ENCODE peak calls at places on chromosomes 13 and 19, in five cellular contexts. G, U, N, B and S are unnamed samples.

GRCh38 chr19:54708781-54709180 is 15.5 kb upstream of the KIR3DL3 start:
- DNase-seq in G (no peak), U (no peak), N (no peak), B (no peak), S (no peak)

GRCh38 chr19:43444531-43445340 is 20.7 kb downstream of the LYPD3 start:
- DNase-seq in G (no peak), U (no peak), N (no peak), B (no peak), S (no peak)

GRCh38 chr13:97921146-97921776 is 32.2 kb upstream of the IPO5 start:
- DNase-seq in G (no peak), U (no peak), N (no peak), B (no peak), S (no peak)

GRCh38 chr13:113635709-113636108 is 22.3 kb downstream of the ATP4B start:
- DNase-seq in G (peak), U (no peak), N (no peak), B (no peak), S (no peak)

GRCh38 chr13:50094615-50095293 is 79.5 kb downstream of the KCNRG start:
- DNase-seq in G (no peak), U (no peak), N (no peak), B (no peak), S (no peak)

GRCh38 chr13:47117268-47117667 is 220.4 kb upstream of the HTR2A start:
- DNase-seq in G (no peak), U (no peak), N (no peak), B (no peak), S (no peak)

GRCh38 chr13:90838561-90838960 is 508.9 kb upstream of the MIR17HG start:
- DNase-seq in G (no peak), U (no peak), N (no peak), B (no peak), S (no peak)

GRCh38 chr19:12232961-12233360 is 61.7 kb downstream of the ZNF44 start:
- DNase-seq in G (no peak), U (no peak), N (no peak), B (no peak), S (no peak)

GRCh38 chr13:36919206-36919832 is 719 bp downstream of the SMAD9 start:
- DNase-seq in G (no peak), U (no peak), N (peak), B (peak), S (peak)

GRCh38 chr13:102484329-102484728 is 82.5 kb upstream of the FGF14 start:
- DNase-seq in G (no peak), U (no peak), N (no peak), B (peak), S (no peak)

GRCh38 chr13:70630247-70630646 is 522.0 kb upstream of the KLHL1 start:
- DNase-seq in G (no peak), U (no peak), N (no peak), B (peak), S (no peak)

GRCh38 chr13:49622174-49622946 is 5.9 kb upstream of the ARL11 start:
- DNase-seq in G (no peak), U (peak), N (no peak), B (no peak), S (no peak)

GRCh38 chr13:103941506-103942148 is 875.4 kb upstream of the SLC10A2 start:
- DNase-seq in G (no peak), U (no peak), N (no peak), B (peak), S (no peak)

GRCh38 chr13:48184260-48184659 is 48.7 kb upstream of the ITM2B start:
- DNase-seq in G (no peak), U (no peak), N (no peak), B (no peak), S (no peak)

GRCh38 chr13:74920945-74921725 is 560.8 kb downstream of the TBC1D4 start:
- DNase-seq in G (no peak), U (no peak), N (no peak), B (no peak), S (no peak)

GRCh38 chr13:46396341-46396740 is 9.3 kb upstream of the RUBCNL start:
- DNase-seq in G (no peak), U (no peak), N (no peak), B (no peak), S (no peak)

GRCh38 chr13:110617326-110618072 is 2.2 kb downstream of the NAXD start:
- DNase-seq in G (no peak), U (peak), N (peak), B (peak), S (no peak)

GRCh38 chr19:6616011-6616410 is 25.1 kb upstream of the CD70 start:
- DNase-seq in G (no peak), U (no peak), N (no peak), B (no peak), S (no peak)

GRCh38 chr19:43759515-43759914 is 4.8 kb upstream of the SMG9 start:
- DNase-seq in G (no peak), U (no peak), N (no peak), B (peak), S (no peak)

GRCh38 chr19:18743281-18743825 is 47.8 kb downstream of the COMP start:
- DNase-seq in G (no peak), U (peak), N (peak), B (no peak), S (no peak)

GRCh38 chr19:49591731-49592485 is 926 bp downstream of the PRR12 start:
- DNase-seq in G (peak), U (peak), N (peak), B (peak), S (no peak)

GRCh38 chr19:571127-571974 is 1.0 kb upstream of the BSG start:
- DNase-seq in G (peak), U (peak), N (peak), B (peak), S (no peak)

GRCh38 chr19:11125994-11126685 is 29.4 kb downstream of the SPC24 start:
- DNase-seq in G (peak), U (peak), N (peak), B (peak), S (peak)

GRCh38 chr19:1245884-1246816 is 2.2 kb upstream of the MIDN start:
- DNase-seq in G (peak), U (peak), N (peak), B (no peak), S (no peak)

GRCh38 chr13:34003712-34004111 is 185.8 kb downstream of the RFC3 start:
- DNase-seq in G (no peak), U (no peak), N (no peak), B (no peak), S (no peak)

GRCh38 chr13:73466561-73466960 is 407.8 kb downstream of the KLF5 start:
- DNase-seq in G (no peak), U (no peak), N (no peak), B (no peak), S (no peak)

GRCh38 chr19:15210323-15210774 is 9.6 kb upstream of the NOTCH3 start:
- DNase-seq in G (no peak), U (peak), N (no peak), B (no peak), S (peak)

GRCh38 chr19:7857727-7858701 is 16.2 kb downstream of the PRR36 start:
- DNase-seq in G (no peak), U (no peak), N (no peak), B (peak), S (no peak)

GRCh38 chr19:18194554-18195238 is 1.7 kb downstream of the MPV17L2 start:
- DNase-seq in G (peak), U (peak), N (no peak), B (peak), S (no peak)

GRCh38 chr13:102620512-102620911 is 23.7 kb downstream of the TPP2 start:
- DNase-seq in G (no peak), U (no peak), N (no peak), B (no peak), S (no peak)

GRCh38 chr13:106609116-106609515 is 41.2 kb upstream of the ARGLU1 start:
- DNase-seq in G (no peak), U (no peak), N (no peak), B (no peak), S (no peak)

GRCh38 chr13:74077847-74078246 is 56.4 kb downstream of the KLF12 start:
- DNase-seq in G (no peak), U (no peak), N (no peak), B (no peak), S (no peak)

GRCh38 chr13:90547272-90547790 is 800.2 kb upstream of the MIR17HG start:
- DNase-seq in G (no peak), U (no peak), N (no peak), B (no peak), S (no peak)

GRCh38 chr19:37989855-37990254 is 82.8 kb downstream of the SIPA1L3 start:
- DNase-seq in G (no peak), U (no peak), N (no peak), B (peak), S (no peak)

GRCh38 chr19:37991176-37991835 is 84.3 kb downstream of the SIPA1L3 start:
- DNase-seq in G (no peak), U (no peak), N (no peak), B (no peak), S (no peak)

GRCh38 chr19:37988758-37989635 is 82.0 kb downstream of the SIPA1L3 start:
- DNase-seq in G (no peak), U (no peak), N (no peak), B (peak), S (no peak)

GRCh38 chr19:37991841-37992248 is 84.8 kb downstream of the SIPA1L3 start:
- DNase-seq in G (no peak), U (no peak), N (no peak), B (no peak), S (no peak)

DNA sequence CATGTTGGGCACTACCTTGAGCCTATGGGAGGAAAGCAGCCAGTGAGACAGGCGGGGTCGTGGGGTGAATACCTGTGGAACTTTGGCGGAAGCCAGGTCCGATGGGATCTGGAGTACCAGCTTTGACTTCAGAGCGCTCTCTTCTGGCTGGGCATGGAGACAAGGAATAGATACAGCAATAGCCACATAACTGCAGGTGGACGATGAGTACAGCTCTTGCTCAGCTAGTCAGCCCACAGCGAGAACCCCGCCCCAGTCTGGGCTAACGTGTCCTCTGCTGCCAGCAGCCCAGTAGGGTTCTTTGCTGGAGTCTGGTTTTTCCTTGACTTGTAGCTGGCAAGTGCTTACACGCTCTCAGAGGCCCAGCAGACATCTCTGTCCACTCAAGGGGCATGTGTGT is 83.4 kb downstream of the SIPA1L3 start:
- DNase-seq in G (no peak), U (no peak), N (no peak), B (peak), S (no peak)
- TF ChIP-seq CTCF in G (no peak), U (no peak), N (no peak), B (peak), S (no peak)

GRCh38 chr19:46265217-46265828 is 31.5 kb upstream of the HIF3A start:
- DNase-seq in G (no peak), U (peak), N (peak), B (peak), S (no peak)
- TF ChIP-seq CTCF in G (peak), U (peak), N (peak), B (peak), S (peak)

GRCh38 chr13:94987081-94987480 is 274.7 kb upstream of the SOX21 start:
- DNase-seq in G (no peak), U (no peak), N (no peak), B (no peak), S (no peak)

GRCh38 chr13:94992277-94992989 is 280.1 kb upstream of the SOX21 start:
- DNase-seq in G (no peak), U (no peak), N (no peak), B (no peak), S (no peak)

GRCh38 chr13:94984974-94985373 is 272.6 kb upstream of the SOX21 start:
- DNase-seq in G (no peak), U (no peak), N (no peak), B (no peak), S (no peak)

GRCh38 chr13:94987869-94988268 is 275.5 kb upstream of the SOX21 start:
- DNase-seq in G (no peak), U (no peak), N (no peak), B (no peak), S (no peak)

GRCh38 chr13:94988654-94989053 is 276.3 kb upstream of the SOX21 start:
- DNase-seq in G (no peak), U (no peak), N (no peak), B (peak), S (no peak)
- TF ChIP-seq CTCF in G (no peak), U (no peak), N (no peak), B (peak), S (no peak)

GRCh38 chr13:66469745-66470144 is 760.4 kb downstream of the PCDH9 start:
- DNase-seq in G (no peak), U (no peak), N (no peak), B (no peak), S (no peak)
- TF ChIP-seq CTCF in G (no peak), U (no peak), N (no peak), B (no peak), S (no peak)